ENCODE peak calls at places on chromosomes 7 and 10, in nine cellular contexts. B, K, I, S, V, L, W, Z and H are unnamed samples.

GRCh38 chr7:74587435-74588126 is 69.9 kb upstream of the GTF2I start:
- DNase-seq in B (peak; percentile 95), K (peak; percentile 69), I (peak; percentile 80), S (no peak), V (peak; percentile 94), L (peak; percentile 92), W (no peak), Z (peak; percentile 90), H (peak; percentile 92)

GRCh38 chr7:140533394-140533872 is 54.1 kb upstream of the MKRN1 start:
- DNase-seq in B (no peak), K (peak; percentile 19), I (no peak), S (no peak), V (peak; percentile 75), L (no peak), W (no peak), Z (no peak), H (no peak)

GRCh38 chr7:50751136-50751535 is 31.6 kb downstream of the GRB10 start:
- DNase-seq in B (no peak), K (no peak), I (no peak), S (no peak), V (no peak), L (no peak), W (no peak), Z (no peak), H (no peak)

GRCh38 chr7:98619450-98620321 is 2.6 kb downstream of the NPTX2 start:
- DNase-seq in B (no peak), K (peak; percentile 94), I (no peak), S (no peak), V (peak; percentile 28), L (no peak), W (no peak), Z (no peak), H (peak; percentile 73)

GRCh38 chr10:114095676-114096331 is 52.1 kb downstream of the ADRB1 start:
- DNase-seq in B (no peak), K (no peak), I (no peak), S (no peak), V (no peak), L (no peak), W (no peak), Z (no peak), H (no peak)

GRCh38 chr10:22552888-22553378 is 161.4 kb downstream of the PIP4K2A start:
- DNase-seq in B (no peak), K (no peak), I (no peak), S (no peak), V (peak; percentile 83), L (no peak), W (no peak), Z (no peak), H (no peak)

GRCh38 chr7:2477447-2478386 is 1.5 kb upstream of the GRIFIN start:
- DNase-seq in B (peak; percentile 78), K (peak; percentile 68), I (peak; percentile 93), S (peak; percentile 62), V (peak; percentile 49), L (peak; percentile 76), W (peak; percentile 49), Z (peak; percentile 58), H (no peak)

GRCh38 chr7:85041599-85042216 is 145.1 kb downstream of the SEMA3D start:
- DNase-seq in B (peak; percentile 83), K (peak; percentile 76), I (peak; percentile 65), S (no peak), V (peak; percentile 72), L (peak; percentile 58), W (no peak), Z (no peak), H (no peak)

GRCh38 chr7:70006411-70006920 is 408.2 kb downstream of the AUTS2 start:
- DNase-seq in B (no peak), K (no peak), I (no peak), S (no peak), V (no peak), L (no peak), W (no peak), Z (no peak), H (no peak)

GRCh38 chr7:87354749-87355148 is 9.3 kb downstream of the CROT start:
- DNase-seq in B (no peak), K (no peak), I (no peak), S (no peak), V (peak; percentile 53), L (no peak), W (no peak), Z (no peak), H (no peak)

GRCh38 chr7:64888561-64888900 is 14.5 kb upstream of the ZNF273 start:
- DNase-seq in B (no peak), K (no peak), I (no peak), S (no peak), V (no peak), L (no peak), W (no peak), Z (no peak), H (no peak)

GRCh38 chr7:158116235-158116634 is 471.4 kb downstream of the PTPRN2 start:
- DNase-seq in B (no peak), K (no peak), I (no peak), S (no peak), V (no peak), L (no peak), W (no peak), Z (no peak), H (peak; percentile 49)

GRCh38 chr10:79049931-79050895 is 18.6 kb upstream of the ZMIZ1 start:
- DNase-seq in B (peak; percentile 36), K (peak; percentile 1), I (peak; percentile 50), S (no peak), V (no peak), L (peak; percentile 8), W (no peak), Z (peak; percentile 21), H (peak; percentile 84)

GRCh38 chr7:138565451-138566114 is 105.5 kb downstream of the TRIM24 start:
- DNase-seq in B (no peak), K (no peak), I (no peak), S (no peak), V (peak; percentile 78), L (no peak), W (no peak), Z (no peak), H (no peak)

GRCh38 chr10:5466451-5466996 is 32.8 kb downstream of the CALML5 start:
- DNase-seq in B (no peak), K (peak; percentile 93), I (no peak), S (no peak), V (peak; percentile 35), L (no peak), W (no peak), Z (no peak), H (no peak)

GRCh38 chr10:98332623-98333269 is 64.8 kb upstream of the LOXL4 start:
- DNase-seq in B (no peak), K (no peak), I (peak; percentile 27), S (no peak), V (peak; percentile 9), L (no peak), W (no peak), Z (no peak), H (no peak)

GRCh38 chr10:32207544-32207943 is 139.4 kb downstream of the EPC1 start:
- DNase-seq in B (no peak), K (peak; percentile 72), I (no peak), S (peak; percentile 60), V (peak; percentile 38), L (peak; percentile 35), W (peak; percentile 54), Z (no peak), H (no peak)

GRCh38 chr10:116892873-116893685 is 43.8 kb downstream of the ENO4 start:
- DNase-seq in B (no peak), K (no peak), I (no peak), S (no peak), V (no peak), L (no peak), W (no peak), Z (no peak), H (no peak)

GRCh38 chr10:3806603-3807002 is 21.6 kb upstream of the KLF6 start:
- DNase-seq in B (no peak), K (peak; percentile 52), I (no peak), S (peak; percentile 35), V (peak; percentile 96), L (no peak), W (no peak), Z (no peak), H (no peak)

GRCh38 chr10:88184543-88185297 is 321.3 kb downstream of the PTEN start:
- DNase-seq in B (no peak), K (no peak), I (no peak), S (no peak), V (no peak), L (no peak), W (no peak), Z (no peak), H (no peak)

GRCh38 chr10:101779544-101780186 is 3.6 kb downstream of the NPM3 start:
- DNase-seq in B (peak; percentile 89), K (peak; percentile 80), I (peak; percentile 96), S (peak; percentile 87), V (peak; percentile 60), L (peak; percentile 85), W (peak; percentile 88), Z (no peak), H (peak; percentile 96)